ENCODE peak calls at places on chromosomes 7 and 10, in five cellular contexts. One of them, this sample, is unnamed.

GRCh38 chr10:94292448-94293118 is 70.2 kb downstream of the NOC3L start:
- DNase-seq in tibial nerve: peak; percentile 31
- DNase-seq in spleen: no peak
- DNase-seq in pancreas: no peak
- DNase-seq in aorta: no peak
- DNase-seq in this sample: peak; percentile 28

GRCh38 chr10:103678104-103678526 is 177.3 kb downstream of the SH3PXD2A start:
- DNase-seq in tibial nerve: peak; percentile 86
- DNase-seq in spleen: peak; percentile 92
- DNase-seq in pancreas: peak; percentile 59
- DNase-seq in aorta: peak; percentile 89
- DNase-seq in this sample: peak; percentile 96

GRCh38 chr7:38584443-38585210 is 46.5 kb downstream of the AMPH start:
- DNase-seq in tibial nerve: no peak
- DNase-seq in spleen: no peak
- DNase-seq in pancreas: no peak
- DNase-seq in aorta: no peak
- DNase-seq in this sample: no peak

GRCh38 chr10:98170249-98171117 is 36.0 kb downstream of the R3HCC1L start:
- DNase-seq in tibial nerve: no peak
- DNase-seq in spleen: no peak
- DNase-seq in pancreas: peak; percentile 15
- DNase-seq in aorta: no peak
- DNase-seq in this sample: no peak

GRCh38 chr7:56181010-56181409 is 64.8 kb upstream of the NUPR2 start:
- DNase-seq in tibial nerve: no peak
- DNase-seq in spleen: no peak
- DNase-seq in pancreas: no peak
- DNase-seq in aorta: no peak
- DNase-seq in this sample: no peak

GRCh38 chr10:78706256-78706655 is 362.5 kb upstream of the ZMIZ1 start:
- DNase-seq in tibial nerve: no peak
- DNase-seq in spleen: no peak
- DNase-seq in pancreas: no peak
- DNase-seq in aorta: no peak
- DNase-seq in this sample: no peak

GRCh38 chr7:139731802-139732470 is 45.9 kb downstream of the HIPK2 start:
- DNase-seq in tibial nerve: peak; percentile 82
- DNase-seq in spleen: no peak
- DNase-seq in pancreas: peak; percentile 83
- DNase-seq in aorta: peak; percentile 94
- DNase-seq in this sample: peak; percentile 72

GRCh38 chr7:57867884-57868701 is 418.1 kb downstream of the ZNF716 start:
- DNase-seq in tibial nerve: no peak
- DNase-seq in spleen: peak; percentile 62
- DNase-seq in pancreas: peak; percentile 53
- DNase-seq in aorta: peak; percentile 70
- DNase-seq in this sample: no peak

GRCh38 chr7:88539518-88539917 is 220.0 kb upstream of the ZNF804B start:
- DNase-seq in tibial nerve: no peak
- DNase-seq in spleen: no peak
- DNase-seq in pancreas: no peak
- DNase-seq in aorta: no peak
- DNase-seq in this sample: no peak

GRCh38 chr7:36037121-36037662 is 115.9 kb upstream of the EEPD1 start:
- DNase-seq in tibial nerve: no peak
- DNase-seq in spleen: no peak
- DNase-seq in pancreas: peak; percentile 57
- DNase-seq in aorta: no peak
- DNase-seq in this sample: peak; percentile 74

GRCh38 chr7:42385912-42386311 is 148.9 kb upstream of the GLI3 start:
- DNase-seq in tibial nerve: no peak
- DNase-seq in spleen: no peak
- DNase-seq in pancreas: no peak
- DNase-seq in aorta: no peak
- DNase-seq in this sample: no peak

GRCh38 chr7:47080816-47081215 is 501.1 kb downstream of the TNS3 start:
- DNase-seq in tibial nerve: no peak
- DNase-seq in spleen: no peak
- DNase-seq in pancreas: no peak
- DNase-seq in aorta: no peak
- DNase-seq in this sample: no peak

GRCh38 chr10:132927824-132928223 is 14.5 kb downstream of the CFAP46 start:
- DNase-seq in tibial nerve: no peak
- DNase-seq in spleen: no peak
- DNase-seq in pancreas: no peak
- DNase-seq in aorta: no peak
- DNase-seq in this sample: no peak

GRCh38 chr10:82150123-82150900 is 275.3 kb downstream of the NRG3 start:
- DNase-seq in tibial nerve: no peak
- DNase-seq in spleen: no peak
- DNase-seq in pancreas: peak; percentile 14
- DNase-seq in aorta: peak; percentile 65
- DNase-seq in this sample: no peak

GRCh38 chr10:86649471-86650150 is 4.7 kb upstream of the OPN4 start:
- DNase-seq in tibial nerve: no peak
- DNase-seq in spleen: peak; percentile 64
- DNase-seq in pancreas: no peak
- DNase-seq in aorta: peak; percentile 57
- DNase-seq in this sample: peak; percentile 10

GRCh38 chr7:146150153-146150552 is 33.6 kb downstream of the CNTNAP2 start:
- DNase-seq in tibial nerve: no peak
- DNase-seq in spleen: no peak
- DNase-seq in pancreas: no peak
- DNase-seq in aorta: no peak
- DNase-seq in this sample: no peak

GRCh38 chr7:91852263-91852741 is 28.2 kb downstream of the MTERF1 start:
- DNase-seq in tibial nerve: no peak
- DNase-seq in spleen: no peak
- DNase-seq in pancreas: no peak
- DNase-seq in aorta: no peak
- DNase-seq in this sample: no peak

GRCh38 chr10:58017719-58018367 is 249.9 kb downstream of the IPMK start:
- DNase-seq in tibial nerve: no peak
- DNase-seq in spleen: no peak
- DNase-seq in pancreas: no peak
- DNase-seq in aorta: no peak
- DNase-seq in this sample: no peak

GRCh38 chr10:118708571-118708970 is 46.2 kb downstream of the CACUL1 start:
- DNase-seq in tibial nerve: no peak
- DNase-seq in spleen: no peak
- DNase-seq in pancreas: no peak
- DNase-seq in aorta: no peak
- DNase-seq in this sample: no peak

GRCh38 chr10:131694168-131694962 is 206.4 kb upstream of the PPP2R2D start:
- DNase-seq in tibial nerve: no peak
- DNase-seq in spleen: peak; percentile 47
- DNase-seq in pancreas: no peak
- DNase-seq in aorta: peak; percentile 55
- DNase-seq in this sample: peak; percentile 2

GRCh38 chr7:42876182-42877068 is 35.4 kb downstream of the C7orf25 start:
- DNase-seq in tibial nerve: peak; percentile 30
- DNase-seq in spleen: no peak
- DNase-seq in pancreas: peak; percentile 40
- DNase-seq in aorta: no peak
- DNase-seq in this sample: peak; percentile 67

DNA sequence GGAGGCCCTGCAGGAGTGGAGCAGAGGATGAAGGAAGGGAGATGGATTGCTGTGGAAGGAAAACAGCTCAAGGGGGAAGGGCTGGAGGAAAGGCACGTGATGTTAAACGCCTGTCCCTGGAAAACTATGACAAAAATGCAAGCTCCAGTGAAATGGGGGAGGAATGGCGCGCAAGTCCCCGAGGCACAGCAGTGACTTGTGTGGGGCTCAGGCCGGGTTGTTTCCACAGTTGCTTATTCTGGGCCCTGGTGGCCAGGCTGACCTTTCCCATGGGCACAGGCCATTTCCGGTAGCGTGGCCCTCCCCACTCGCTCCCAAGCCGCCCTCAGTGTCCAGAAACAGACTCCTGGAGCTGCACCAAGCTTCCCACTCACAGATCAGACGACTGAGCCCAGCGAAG is 68.1 kb upstream of the PDGFA start:
- DNase-seq in tibial nerve: no peak
- DNase-seq in spleen: no peak
- DNase-seq in pancreas: no peak
- DNase-seq in aorta: peak; percentile 88
- DNase-seq in this sample: no peak
- H3K27ac ChIP-seq in tibial nerve: no peak overlapping the region
- H3K27ac ChIP-seq in spleen: peak overlapping the region; percentile 70
- H3K27ac ChIP-seq in pancreas: no peak overlapping the region
- H3K27ac ChIP-seq in aorta: peak overlapping the region; percentile 18
- H3K27ac ChIP-seq in this sample: peak overlapping the region; percentile 58

GRCh38 chr7:98834949-98835348 is 34.9 kb downstream of the TMEM130 start:
- DNase-seq in tibial nerve: no peak
- DNase-seq in spleen: no peak
- DNase-seq in pancreas: no peak
- DNase-seq in aorta: no peak
- DNase-seq in this sample: no peak

GRCh38 chr7:98830972-98831548 is 38.8 kb downstream of the TMEM130 start:
- DNase-seq in tibial nerve: no peak
- DNase-seq in spleen: no peak
- DNase-seq in pancreas: no peak
- DNase-seq in aorta: no peak
- DNase-seq in this sample: no peak

GRCh38 chr7:98833022-98833421 is 36.8 kb downstream of the TMEM130 start:
- DNase-seq in tibial nerve: no peak
- DNase-seq in spleen: no peak
- DNase-seq in pancreas: no peak
- DNase-seq in aorta: no peak
- DNase-seq in this sample: no peak

GRCh38 chr7:98828368-98828767 is 41.4 kb downstream of the TMEM130 start:
- DNase-seq in tibial nerve: no peak
- DNase-seq in spleen: no peak
- DNase-seq in pancreas: no peak
- DNase-seq in aorta: no peak
- DNase-seq in this sample: no peak

GRCh38 chr7:98831641-98832221 is 38.1 kb downstream of the TMEM130 start:
- DNase-seq in tibial nerve: no peak
- DNase-seq in spleen: no peak
- DNase-seq in pancreas: no peak
- DNase-seq in aorta: no peak
- DNase-seq in this sample: no peak
- H3K27me3 ChIP-seq in tibial nerve: no peaks in the 10 kb centered on the region
- H3K27me3 ChIP-seq in spleen: peaks cover under 1% of the 10 kb centered on the region
- H3K27me3 ChIP-seq in pancreas: no peaks in the 10 kb centered on the region
- H3K27me3 ChIP-seq in aorta: no peaks in the 10 kb centered on the region
- H3K27me3 ChIP-seq in this sample: no peaks in the 10 kb centered on the region

DNA sequence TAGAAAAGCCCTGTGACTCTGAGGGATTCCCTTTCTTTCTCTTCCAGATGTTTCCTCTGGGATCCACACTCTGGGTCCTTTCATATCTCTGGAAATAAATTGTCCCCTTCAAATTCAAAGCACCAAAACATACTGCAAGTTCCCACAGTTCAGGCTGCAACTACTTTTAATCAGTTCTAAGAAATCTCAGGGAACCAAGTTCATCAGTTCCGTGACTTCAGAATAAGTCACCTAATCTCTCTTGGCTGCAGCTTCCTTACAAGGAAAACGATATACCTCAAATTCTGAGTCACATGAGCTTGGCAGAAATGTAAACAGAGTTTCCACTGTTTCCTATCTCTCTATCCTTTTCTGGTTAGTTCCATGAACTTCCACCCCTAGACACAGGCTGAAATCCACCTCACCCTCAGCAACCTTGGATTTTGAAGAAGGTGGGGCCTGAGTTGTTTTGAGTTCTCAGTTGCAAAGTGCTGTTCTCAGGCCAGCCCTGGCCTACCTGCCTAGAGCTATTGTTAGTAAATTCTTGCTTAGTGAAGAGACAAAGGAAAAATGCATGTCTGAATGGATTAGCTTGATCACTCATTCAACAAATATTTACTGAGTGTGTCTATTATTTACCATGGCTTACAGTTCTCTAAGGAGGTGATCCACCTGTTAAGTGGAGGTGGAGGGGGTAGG is 59.3 kb upstream of the IL6 start:
- DNase-seq in tibial nerve: no peak
- DNase-seq in spleen: no peak
- DNase-seq in pancreas: no peak
- DNase-seq in aorta: no peak
- DNase-seq in this sample: no peak
- H3K27ac ChIP-seq in tibial nerve: no peak overlapping the region
- H3K27ac ChIP-seq in spleen: no peak overlapping the region
- H3K27ac ChIP-seq in pancreas: no peak overlapping the region
- H3K27ac ChIP-seq in aorta: no peak overlapping the region
- H3K27ac ChIP-seq in this sample: no peak overlapping the region

GRCh38 chr10:124453965-124454610 is 4.3 kb upstream of the NKX1-2 start:
- DNase-seq in tibial nerve: no peak
- DNase-seq in spleen: no peak
- DNase-seq in pancreas: no peak
- DNase-seq in aorta: peak; percentile 5
- DNase-seq in this sample: no peak
- H3K27me3 ChIP-seq in tibial nerve: no peaks in the 10 kb centered on the region
- H3K27me3 ChIP-seq in spleen: peaks cover 67% of the 10 kb centered on the region
- H3K27me3 ChIP-seq in pancreas: no peaks in the 10 kb centered on the region
- H3K27me3 ChIP-seq in aorta: no peaks in the 10 kb centered on the region
- H3K27me3 ChIP-seq in this sample: peaks cover 4% of the 10 kb centered on the region

DNA sequence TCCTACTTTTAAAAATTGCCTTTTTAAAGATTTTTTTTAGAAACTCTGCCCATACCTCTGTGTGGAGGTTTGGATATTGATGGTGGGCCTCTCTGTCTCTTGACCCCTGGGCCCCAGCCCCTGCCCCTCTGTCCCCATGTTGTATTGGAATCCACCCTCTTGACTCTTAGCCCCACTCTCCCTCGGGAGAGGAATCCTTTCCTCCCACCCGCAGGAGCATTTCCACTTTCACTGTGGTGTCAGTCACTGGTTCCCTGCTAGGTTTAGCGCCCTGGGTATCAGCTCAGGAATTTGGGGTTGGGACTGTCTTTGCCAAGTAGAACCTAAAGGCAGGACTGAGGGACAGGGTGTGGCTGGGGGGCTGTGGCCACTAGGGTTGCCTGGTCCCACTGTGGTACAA is 10.1 kb downstream of the PFKFB3 start:
- DNase-seq in tibial nerve: no peak
- DNase-seq in spleen: no peak
- DNase-seq in pancreas: no peak
- DNase-seq in aorta: no peak
- DNase-seq in this sample: no peak
- H3K27ac ChIP-seq in tibial nerve: no peak overlapping the region
- H3K27ac ChIP-seq in spleen: no peak overlapping the region
- H3K27ac ChIP-seq in pancreas: no peak overlapping the region
- H3K27ac ChIP-seq in aorta: peak overlapping the region; percentile 57
- H3K27ac ChIP-seq in this sample: no peak overlapping the region

GRCh38 chr7:101367676-101368075 is 5.0 kb downstream of the COL26A1 start:
- DNase-seq in tibial nerve: no peak
- DNase-seq in spleen: no peak
- DNase-seq in pancreas: no peak
- DNase-seq in aorta: no peak
- DNase-seq in this sample: no peak

GRCh38 chr7:101365956-101366355 is 3.3 kb downstream of the COL26A1 start:
- DNase-seq in tibial nerve: no peak
- DNase-seq in spleen: no peak
- DNase-seq in pancreas: no peak
- DNase-seq in aorta: no peak
- DNase-seq in this sample: no peak

GRCh38 chr7:101370836-101371235 is 8.2 kb downstream of the COL26A1 start:
- DNase-seq in tibial nerve: no peak
- DNase-seq in spleen: no peak
- DNase-seq in pancreas: no peak
- DNase-seq in aorta: no peak
- DNase-seq in this sample: no peak

GRCh38 chr7:101363734-101364374 is 1.2 kb downstream of the COL26A1 start:
- DNase-seq in tibial nerve: no peak
- DNase-seq in spleen: peak; percentile 90
- DNase-seq in pancreas: peak; percentile 60
- DNase-seq in aorta: peak; percentile 89
- DNase-seq in this sample: peak; percentile 40

GRCh38 chr7:101368422-101369165 is 5.9 kb downstream of the COL26A1 start:
- DNase-seq in tibial nerve: no peak
- DNase-seq in spleen: no peak
- DNase-seq in pancreas: no peak
- DNase-seq in aorta: no peak
- DNase-seq in this sample: no peak
- H3K27me3 ChIP-seq in tibial nerve: no peaks in the 10 kb centered on the region
- H3K27me3 ChIP-seq in spleen: peaks cover 49% of the 10 kb centered on the region
- H3K27me3 ChIP-seq in pancreas: no peaks in the 10 kb centered on the region
- H3K27me3 ChIP-seq in aorta: no peaks in the 10 kb centered on the region
- H3K27me3 ChIP-seq in this sample: peaks cover 3% of the 10 kb centered on the region

This sample was measured in uterus.